ENCODE peak calls at places on chromosomes 4 and X, in four cellular contexts. Z is lower lobe of right lung, C is uterus, T is EL. Q is an unnamed sample.

GRCh38 chr4:98793658-98794057 is 135.2 kb upstream of the TSPAN5 start:
- DNase-seq in Z (no peak), C (no peak), T (no peak), Q (no peak)

GRCh38 chr4:76836860-76837564 is 60.9 kb downstream of the SOWAHB start:
- DNase-seq in Z (no peak), C (peak), T (no peak), Q (no peak)

GRCh38 chr4:151955721-151956340 is 195.0 kb upstream of the GATB start:
- DNase-seq in Z (no peak), C (no peak), T (peak), Q (no peak)

GRCh38 chr4:102601586-102602227 is 100.5 kb downstream of the NFKB1 start:
- DNase-seq in T (no peak), Z (no peak), C (no peak), Q (no peak)

GRCh38 chrX:137425273-137425902 is 140.5 kb upstream of the ZIC3 start:
- DNase-seq in T (no peak), C (no peak), Z (no peak), Q (no peak)

GRCh38 chr4:20868108-20868507 is 167.8 kb downstream of the PACRGL start:
- DNase-seq in C (no peak), Z (no peak), T (no peak), Q (no peak)

GRCh38 chr4:12791536-12791935 is 692.6 kb downstream of the RAB28 start:
- DNase-seq in T (no peak), Z (no peak), C (no peak), Q (no peak)

GRCh38 chrX:41148553-41148952 is 63.3 kb downstream of the USP9X start:
- DNase-seq in C (no peak), Z (no peak), T (peak), Q (no peak)

GRCh38 chr4:186725422-186726149 is 1.9 kb upstream of the FAT1 start:
- DNase-seq in C (peak), Z (peak), T (peak), Q (peak)

GRCh38 chr4:95428216-95429085 is 120.3 kb downstream of the UNC5C start:
- DNase-seq in Z (no peak), C (no peak), T (no peak), Q (no peak)

Q was measured in sciatic nerve.